ENCODE peak calls at places on chromosomes 1 and 21, in seven cellular contexts. One of them, this sample, is unnamed.

GRCh38 chr1:74399249-74399648 is 113.2 kb downstream of the LRRC53 start:
- ATAC-seq in K562: no peak
- ATAC-seq in HepG2: no peak
- ATAC-seq in heart left ventricle: no peak
- ATAC-seq in HCT116: no peak
- ATAC-seq in right lobe of liver: no peak
- ATAC-seq in body of pancreas: no peak
- ATAC-seq in this sample: no peak

GRCh38 chr1:15911927-15912326 is 64.0 kb downstream of the ZBTB17 start:
- ATAC-seq in K562: no peak
- ATAC-seq in HepG2: no peak
- ATAC-seq in heart left ventricle: no peak
- ATAC-seq in HCT116: no peak
- ATAC-seq in right lobe of liver: no peak
- ATAC-seq in body of pancreas: peak
- ATAC-seq in this sample: no peak

GRCh38 chr1:86971778-86972177 is 57.3 kb downstream of the HS2ST1 start:
- ATAC-seq in K562: no peak
- ATAC-seq in HepG2: no peak
- ATAC-seq in heart left ventricle: no peak
- ATAC-seq in HCT116: no peak
- ATAC-seq in right lobe of liver: no peak
- ATAC-seq in body of pancreas: no peak
- ATAC-seq in this sample: no peak

GRCh38 chr1:85398391-85399064 is 66.4 kb downstream of the DDAH1 start:
- ATAC-seq in K562: no peak
- ATAC-seq in HepG2: no peak
- ATAC-seq in heart left ventricle: peak
- ATAC-seq in HCT116: peak
- ATAC-seq in right lobe of liver: peak
- ATAC-seq in body of pancreas: peak
- ATAC-seq in this sample: no peak

GRCh38 chr1:112721966-112722524 is 6.9 kb upstream of the PPM1J start:
- ATAC-seq in K562: no peak
- ATAC-seq in HepG2: peak
- ATAC-seq in heart left ventricle: no peak
- ATAC-seq in HCT116: no peak
- ATAC-seq in right lobe of liver: no peak
- ATAC-seq in body of pancreas: no peak
- ATAC-seq in this sample: no peak

GRCh38 chr1:16181887-16182719 is 26.2 kb upstream of the EPHA2 start:
- ATAC-seq in K562: no peak
- ATAC-seq in HepG2: peak
- ATAC-seq in heart left ventricle: peak
- ATAC-seq in HCT116: peak
- ATAC-seq in right lobe of liver: peak
- ATAC-seq in body of pancreas: peak
- ATAC-seq in this sample: peak

GRCh38 chr1:171642197-171642596 is 10.3 kb downstream of the MYOC start:
- ATAC-seq in K562: no peak
- ATAC-seq in HepG2: no peak
- ATAC-seq in heart left ventricle: no peak
- ATAC-seq in HCT116: no peak
- ATAC-seq in right lobe of liver: no peak
- ATAC-seq in body of pancreas: no peak
- ATAC-seq in this sample: no peak

GRCh38 chr1:41383094-41383852 is 22.0 kb downstream of the FOXO6 start:
- ATAC-seq in K562: no peak
- ATAC-seq in HepG2: no peak
- ATAC-seq in heart left ventricle: no peak
- ATAC-seq in HCT116: peak
- ATAC-seq in right lobe of liver: no peak
- ATAC-seq in body of pancreas: no peak
- ATAC-seq in this sample: no peak

GRCh38 chr21:42627527-42628289 is 25.7 kb upstream of the PDE9A start:
- ATAC-seq in K562: peak
- ATAC-seq in HepG2: no peak
- ATAC-seq in heart left ventricle: peak
- ATAC-seq in HCT116: no peak
- ATAC-seq in right lobe of liver: no peak
- ATAC-seq in body of pancreas: no peak
- ATAC-seq in this sample: no peak

GRCh38 chr1:9128161-9128519 is 762 bp downstream of the GPR157 start:
- ATAC-seq in K562: no peak
- ATAC-seq in HepG2: peak
- ATAC-seq in heart left ventricle: peak
- ATAC-seq in HCT116: peak
- ATAC-seq in right lobe of liver: peak
- ATAC-seq in body of pancreas: peak
- ATAC-seq in this sample: peak

GRCh38 chr1:71053758-71054157 is 6.1 kb upstream of the PTGER3 start:
- ATAC-seq in K562: peak
- ATAC-seq in HepG2: peak
- ATAC-seq in heart left ventricle: no peak
- ATAC-seq in HCT116: peak
- ATAC-seq in right lobe of liver: no peak
- ATAC-seq in body of pancreas: no peak
- ATAC-seq in this sample: no peak

GRCh38 chr1:42211224-42211623 is 46.7 kb upstream of the GUCA2A start:
- ATAC-seq in K562: no peak
- ATAC-seq in HepG2: no peak
- ATAC-seq in heart left ventricle: no peak
- ATAC-seq in HCT116: no peak
- ATAC-seq in right lobe of liver: no peak
- ATAC-seq in body of pancreas: no peak
- ATAC-seq in this sample: no peak

GRCh38 chr1:98791498-98791897 is 130.0 kb downstream of the SNX7 start:
- ATAC-seq in K562: no peak
- ATAC-seq in HepG2: no peak
- ATAC-seq in heart left ventricle: no peak
- ATAC-seq in HCT116: no peak
- ATAC-seq in right lobe of liver: no peak
- ATAC-seq in body of pancreas: no peak
- ATAC-seq in this sample: no peak

GRCh38 chr1:114040273-114041043 is 61.2 kb downstream of the OLFML3 start:
- ATAC-seq in K562: no peak
- ATAC-seq in HepG2: no peak
- ATAC-seq in heart left ventricle: no peak
- ATAC-seq in HCT116: no peak
- ATAC-seq in right lobe of liver: peak
- ATAC-seq in body of pancreas: no peak
- ATAC-seq in this sample: peak
- H3K27ac ChIP-seq in K562: no peak
- H3K27ac ChIP-seq in HepG2: no peak
- H3K27ac ChIP-seq in heart left ventricle: no peak
- H3K27ac ChIP-seq in HCT116: no peak
- H3K27ac ChIP-seq in right lobe of liver: no peak
- H3K27ac ChIP-seq in body of pancreas: no peak
- H3K27ac ChIP-seq in this sample: no peak

GRCh38 chr1:27483659-27484058 is 6.3 kb downstream of the WASF2 start:
- ATAC-seq in K562: no peak
- ATAC-seq in HepG2: no peak
- ATAC-seq in heart left ventricle: no peak
- ATAC-seq in HCT116: no peak
- ATAC-seq in right lobe of liver: no peak
- ATAC-seq in body of pancreas: no peak
- ATAC-seq in this sample: no peak

GRCh38 chr1:27488523-27489138 is 1.3 kb downstream of the WASF2 start:
- ATAC-seq in K562: peak
- ATAC-seq in HepG2: no peak
- ATAC-seq in heart left ventricle: no peak
- ATAC-seq in HCT116: no peak
- ATAC-seq in right lobe of liver: no peak
- ATAC-seq in body of pancreas: no peak
- ATAC-seq in this sample: no peak

GRCh38 chr1:27487927-27488522 is 1.9 kb downstream of the WASF2 start:
- ATAC-seq in K562: no peak
- ATAC-seq in HepG2: no peak
- ATAC-seq in heart left ventricle: no peak
- ATAC-seq in HCT116: no peak
- ATAC-seq in right lobe of liver: no peak
- ATAC-seq in body of pancreas: no peak
- ATAC-seq in this sample: no peak

GRCh38 chr1:27481994-27482620 is 7.9 kb downstream of the WASF2 start:
- ATAC-seq in K562: no peak
- ATAC-seq in HepG2: no peak
- ATAC-seq in heart left ventricle: no peak
- ATAC-seq in HCT116: no peak
- ATAC-seq in right lobe of liver: no peak
- ATAC-seq in body of pancreas: no peak
- ATAC-seq in this sample: no peak

DNA sequence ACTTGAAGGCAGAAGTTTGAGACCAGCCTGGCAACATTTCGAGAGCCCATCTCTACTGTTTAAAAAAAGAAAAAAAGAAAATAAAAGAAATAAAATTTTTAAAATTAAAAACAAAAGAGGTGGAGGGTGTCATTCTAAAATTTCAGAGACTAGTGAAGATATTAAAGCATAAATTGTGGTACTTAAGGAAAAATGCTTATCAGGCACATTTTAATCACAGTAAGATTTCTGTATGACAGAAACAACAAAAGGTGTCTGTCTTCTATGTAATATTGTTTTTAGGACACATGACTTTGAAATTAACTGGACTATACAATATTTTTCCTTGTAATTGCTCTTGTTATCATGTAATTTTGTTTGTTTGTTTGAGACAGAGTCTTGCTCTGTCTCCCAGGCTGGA is 4.6 kb downstream of the WASF2 start:
- ATAC-seq in K562: no peak
- ATAC-seq in HepG2: no peak
- ATAC-seq in heart left ventricle: no peak
- ATAC-seq in HCT116: no peak
- ATAC-seq in right lobe of liver: no peak
- ATAC-seq in body of pancreas: no peak
- ATAC-seq in this sample: no peak
- TF ChIP-seq CTCF in K562: no peak
- TF ChIP-seq CTCF in HepG2: no peak
- TF ChIP-seq CTCF in heart left ventricle: no peak
- TF ChIP-seq CTCF in HCT116: no peak
- TF ChIP-seq CTCF in right lobe of liver: no peak
- TF ChIP-seq CTCF in body of pancreas: no peak
- TF ChIP-seq CTCF in this sample: no peak

DNA sequence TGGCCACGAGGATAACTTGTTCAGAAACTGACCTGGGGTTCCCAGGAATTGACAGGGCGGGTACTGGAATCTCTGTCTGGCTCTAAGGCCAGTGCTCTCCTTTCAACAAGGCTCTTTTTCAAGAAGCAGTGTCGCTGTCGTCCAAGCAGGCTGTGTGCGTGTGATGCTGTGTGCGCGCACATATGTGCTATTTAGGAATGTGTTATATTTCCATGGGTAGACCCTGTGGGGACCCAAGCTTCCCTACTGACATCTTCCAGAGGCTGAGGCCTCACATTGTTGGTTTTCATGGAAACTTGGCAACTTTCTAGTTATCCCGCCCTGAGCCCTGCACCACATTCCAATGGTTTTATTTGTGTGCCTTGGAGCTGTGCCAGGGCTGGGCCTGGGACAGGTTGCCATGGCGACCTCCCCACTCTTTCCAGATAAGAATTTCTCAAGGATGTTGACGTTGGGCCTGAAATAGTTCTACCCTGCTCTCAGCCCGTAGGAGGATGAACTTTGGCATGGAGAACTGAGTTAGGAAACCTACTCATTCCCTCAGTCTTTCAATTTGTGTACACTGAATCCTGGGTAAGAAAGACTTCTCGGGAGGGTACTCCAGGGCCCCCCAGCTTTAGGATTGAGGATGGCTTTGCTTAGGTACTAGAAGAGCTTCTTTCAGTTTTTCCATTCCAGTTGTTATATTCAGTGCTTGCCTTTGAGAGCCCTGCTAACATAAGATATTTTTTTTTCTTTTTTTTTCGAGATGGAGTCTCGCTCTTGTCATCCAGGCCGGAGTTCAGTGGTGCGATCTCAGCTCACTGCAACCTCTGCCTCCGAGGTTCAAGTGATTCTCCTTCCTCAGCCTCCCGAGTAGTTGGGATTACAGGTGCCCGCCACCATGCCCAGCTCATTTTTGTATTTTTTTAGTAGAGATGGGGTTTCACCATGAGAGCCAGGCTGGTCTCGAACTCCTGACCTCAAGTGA is 38.8 kb upstream of the SRSF10 start:
- ATAC-seq in K562: peak
- ATAC-seq in HepG2: peak
- ATAC-seq in heart left ventricle: peak
- ATAC-seq in HCT116: peak
- ATAC-seq in right lobe of liver: peak
- ATAC-seq in body of pancreas: peak
- ATAC-seq in this sample: peak
- TF ChIP-seq POLR2A in K562: no peak
- TF ChIP-seq POLR2A in HepG2: no peak
- TF ChIP-seq POLR2A in heart left ventricle: peak
- TF ChIP-seq POLR2A in HCT116: no peak
- TF ChIP-seq POLR2A in right lobe of liver: no peak
- TF ChIP-seq POLR2A in body of pancreas: no peak
- TF ChIP-seq POLR2A in this sample: no peak

DNA sequence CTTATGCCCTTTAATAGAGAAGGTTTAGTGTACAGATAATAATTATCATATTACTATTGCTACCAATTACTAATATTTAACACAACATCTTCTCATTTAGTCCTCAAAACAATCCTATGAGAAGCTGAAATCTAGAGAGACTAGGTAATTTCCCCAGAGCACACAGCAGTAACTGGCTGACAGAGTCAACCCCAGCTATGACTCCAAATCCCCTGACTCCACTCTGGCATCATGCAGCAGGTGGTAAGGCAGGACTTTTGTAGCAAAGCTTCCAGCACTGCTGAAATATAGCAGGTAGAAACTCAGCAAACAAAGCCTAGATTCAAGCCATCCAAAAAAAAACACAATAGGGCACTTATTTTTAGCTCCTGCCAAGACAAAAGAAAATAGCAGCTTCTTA is 79.3 kb upstream of the RGS2 start:
- ATAC-seq in K562: no peak
- ATAC-seq in HepG2: no peak
- ATAC-seq in heart left ventricle: no peak
- ATAC-seq in HCT116: no peak
- ATAC-seq in right lobe of liver: no peak
- ATAC-seq in body of pancreas: no peak
- ATAC-seq in this sample: no peak
- H3K27ac ChIP-seq in K562: no peak
- H3K27ac ChIP-seq in HepG2: no peak
- H3K27ac ChIP-seq in heart left ventricle: no peak
- H3K27ac ChIP-seq in HCT116: no peak
- H3K27ac ChIP-seq in right lobe of liver: no peak
- H3K27ac ChIP-seq in body of pancreas: no peak
- H3K27ac ChIP-seq in this sample: no peak

GRCh38 chr1:239386453-239387303 is at the start of gene CHRM3:
- ATAC-seq in K562: no peak
- ATAC-seq in HepG2: no peak
- ATAC-seq in heart left ventricle: no peak
- ATAC-seq in HCT116: no peak
- ATAC-seq in right lobe of liver: peak
- ATAC-seq in body of pancreas: peak
- ATAC-seq in this sample: peak
- TF ChIP-seq CTCF in K562: no peak
- TF ChIP-seq CTCF in HepG2: no peak
- TF ChIP-seq CTCF in heart left ventricle: no peak
- TF ChIP-seq CTCF in HCT116: no peak
- TF ChIP-seq CTCF in right lobe of liver: peak
- TF ChIP-seq CTCF in body of pancreas: peak
- TF ChIP-seq CTCF in this sample: peak

GRCh38 chr1:200659269-200659668 is 10.4 kb downstream of the DDX59 start:
- ATAC-seq in K562: no peak
- ATAC-seq in HepG2: no peak
- ATAC-seq in heart left ventricle: no peak
- ATAC-seq in HCT116: peak
- ATAC-seq in right lobe of liver: no peak
- ATAC-seq in body of pancreas: no peak
- ATAC-seq in this sample: no peak
- TF ChIP-seq POLR2A in K562: no peak
- TF ChIP-seq POLR2A in HepG2: no peak
- TF ChIP-seq POLR2A in heart left ventricle: no peak
- TF ChIP-seq POLR2A in HCT116: no peak
- TF ChIP-seq POLR2A in right lobe of liver: no peak
- TF ChIP-seq POLR2A in body of pancreas: no peak
- TF ChIP-seq POLR2A in this sample: no peak